ENCODE peak calls at places on chromosomes 6 and 20, in five cellular contexts. Y is effector memory CD4-positive, alpha-beta T cell; J is cardiac muscle cell; K is substantia nigra; O is WERI-Rb-1. Z is an unnamed sample.

GRCh38 chr6:5592911-5593519 is 331.7 kb downstream of the FARS2 start:
- DNase-seq in Y (no peak), J (no peak), K (no peak), O (no peak), Z (no peak)

GRCh38 chr20:57716202-57716601 is 6.4 kb upstream of the PMEPA1 start:
- DNase-seq in Y (no peak), J (peak; percentile 20), K (no peak), O (no peak), Z (no peak)

GRCh38 chr6:45710304-45710821 is 305.3 kb downstream of the CLIC5 start:
- DNase-seq in Y (no peak), J (peak; percentile 39), K (no peak), O (no peak), Z (peak; percentile 87)

GRCh38 chr6:79670789-79671188 is 39.7 kb downstream of the SH3BGRL2 start:
- DNase-seq in Y (no peak), J (no peak), K (no peak), O (no peak), Z (no peak)

GRCh38 chr20:41035207-41035606 is 6.6 kb downstream of the TOP1 start:
- DNase-seq in Y (no peak), J (no peak), K (no peak), O (no peak), Z (no peak)

GRCh38 chr20:44648068-44648467 is 3.4 kb downstream of the ADA start:
- DNase-seq in Y (no peak), J (no peak), K (no peak), O (no peak), Z (peak; percentile 63)

GRCh38 chr20:9287826-9288225 is 218.9 kb downstream of the PLCB4 start:
- DNase-seq in Y (no peak), J (no peak), K (no peak), O (no peak), Z (no peak)

GRCh38 chr6:16694789-16695188 is 66.5 kb downstream of the ATXN1 start:
- DNase-seq in Y (no peak), J (no peak), K (no peak), O (no peak), Z (no peak)

GRCh38 chr20:62651285-62652021 is 9.2 kb downstream of the SLCO4A1 start:
- DNase-seq in Y (peak; percentile 86), J (peak; percentile 60), K (no peak), O (no peak), Z (peak; percentile 96)

GRCh38 chr6:28988536-28989415 is 16.3 kb downstream of the ZNF311 start:
- DNase-seq in Y (peak; percentile 61), J (peak; percentile 86), K (no peak), O (no peak), Z (no peak)

GRCh38 chr6:136284909-136285308 is 4.7 kb downstream of the BCLAF1 start:
- DNase-seq in Y (no peak), J (peak; percentile 50), K (no peak), O (no peak), Z (no peak)

GRCh38 chr20:61127311-61128044 is 124.6 kb upstream of the CDH4 start:
- DNase-seq in Y (no peak), J (no peak), K (no peak), O (no peak), Z (no peak)

GRCh38 chr6:148629197-148629909 is 117.5 kb upstream of the UST start:
- DNase-seq in Y (no peak), J (no peak), K (no peak), O (no peak), Z (no peak)

GRCh38 chr20:32470025-32470861 is 112.1 kb downstream of the ASXL1 start:
- DNase-seq in Y (no peak), J (peak; percentile 90), K (no peak), O (peak; percentile 66), Z (peak; percentile 31)

GRCh38 chr6:53794720-53795253 is at the start of gene LRRC1:
- DNase-seq in Y (peak; percentile 73), J (peak; percentile 93), K (peak; percentile 97), O (peak; percentile 98), Z (peak; percentile 93)

GRCh38 chr6:41477572-41477971 is 68.6 kb upstream of the FOXP4 start:
- DNase-seq in Y (no peak), J (peak; percentile 56), K (no peak), O (no peak), Z (no peak)

GRCh38 chr20:25695532-25696383 is 895 bp downstream of the ZNF337 start:
- DNase-seq in Y (no peak), J (no peak), K (no peak), O (no peak), Z (no peak)

GRCh38 chr6:111080713-111081112 is 6.6 kb upstream of the SLC16A10 start:
- DNase-seq in Y (no peak), J (no peak), K (no peak), O (no peak), Z (no peak)

GRCh38 chr6:148521158-148521557 is 178.5 kb downstream of the SASH1 start:
- DNase-seq in Y (no peak), J (no peak), K (no peak), O (no peak), Z (no peak)

GRCh38 chr6:168264593-168265335 is 54.8 kb downstream of the DACT2 start:
- DNase-seq in Y (no peak), J (peak; percentile 50), K (no peak), O (no peak), Z (no peak)

GRCh38 chr20:54061106-54061881 is 9.1 kb downstream of the BCAS1 start:
- DNase-seq in Y (no peak), J (peak; percentile 64), K (no peak), O (no peak), Z (no peak)

GRCh38 chr20:32820698-32821378 is 1.1 kb downstream of the MAPRE1 start:
- DNase-seq in Y (no peak), J (no peak), K (no peak), O (no peak), Z (no peak)

GRCh38 chr6:39997101-39997635 is 62.9 kb upstream of the MOCS1 start:
- DNase-seq in Y (no peak), J (no peak), K (no peak), O (no peak), Z (no peak)

GRCh38 chr6:151661928-151662327 is 145.6 kb upstream of the ESR1 start:
- DNase-seq in Y (no peak), J (no peak), K (no peak), O (peak; percentile 28), Z (no peak)

GRCh38 chr6:131976545-131977061 is 25.4 kb upstream of the CCN2 start:
- DNase-seq in Y (no peak), J (peak; percentile 78), K (no peak), O (no peak), Z (no peak)

GRCh38 chr20:61560361-61560853 is 308.3 kb downstream of the CDH4 start:
- DNase-seq in Y (no peak), J (peak; percentile 2), K (no peak), O (peak; percentile 9), Z (no peak)

GRCh38 chr6:142680308-142680707 is 264.7 kb downstream of the HIVEP2 start:
- DNase-seq in Y (peak; percentile 2), J (peak; percentile 38), K (no peak), O (no peak), Z (no peak)
- H3K27ac ChIP-seq in Y (no peak overlapping the region), J (no peak overlapping the region), K (no peak overlapping the region), O (no peak overlapping the region), Z (no peak overlapping the region)

GRCh38 chr6:75446278-75446880 is 47.2 kb downstream of the FILIP1 start:
- DNase-seq in Y (no peak), J (no peak), K (no peak), O (no peak), Z (peak; percentile 21)
- H3K27ac ChIP-seq in Y (no peak overlapping the region), J (peak overlapping the region; percentile 21), K (no peak overlapping the region), O (no peak overlapping the region), Z (no peak overlapping the region)

GRCh38 chr6:133969285-133969946 is 16.4 kb downstream of the TBPL1 start:
- DNase-seq in Y (no peak), J (no peak), K (no peak), O (no peak), Z (no peak)
- H3K27ac ChIP-seq in Y (no peak overlapping the region), J (no peak overlapping the region), K (no peak overlapping the region), O (no peak overlapping the region), Z (no peak overlapping the region)

GRCh38 chr6:129731396-129731795 is 21.4 kb upstream of the ARHGAP18 start:
- DNase-seq in Y (no peak), J (no peak), K (no peak), O (no peak), Z (no peak)
- H3K27ac ChIP-seq in Y (no peak overlapping the region), J (no peak overlapping the region), K (no peak overlapping the region), O (no peak overlapping the region), Z (no peak overlapping the region)